ENCODE peak calls at places on chromosomes 3 and 15, in six cellular contexts. U, Z, V, A, M and C are unnamed samples.

GRCh38 chr15:41934843-41935242 is 37.5 kb downstream of the EHD4 start:
- DNase-seq in V (no peak), A (no peak), U (no peak), Z (no peak), M (no peak), C (no peak)

GRCh38 chr3:140242818-140243276 is 307.9 kb downstream of the CLSTN2 start:
- DNase-seq in M (no peak), U (no peak), Z (no peak), A (no peak), V (no peak), C (no peak)

GRCh38 chr15:45333550-45333949 is 44.8 kb downstream of the GATM start:
- DNase-seq in U (no peak), M (peak), Z (no peak), A (no peak), V (peak), C (no peak)

GRCh38 chr3:173920386-173920785 is 522.8 kb downstream of the NLGN1 start:
- DNase-seq in U (no peak), M (no peak), A (no peak), Z (no peak), V (no peak), C (no peak)

GRCh38 chr15:47475336-47475735 is 242.0 kb upstream of the SEMA6D start:
- DNase-seq in U (no peak), Z (no peak), V (no peak), M (no peak), A (no peak), C (no peak)

GRCh38 chr3:112302061-112302830 is 8.2 kb upstream of the SLC9C1 start:
- DNase-seq in U (peak), Z (no peak), V (peak), A (no peak), M (no peak), C (no peak)

GRCh38 chr15:63512148-63512547 is 7.8 kb downstream of the USP3 start:
- DNase-seq in V (no peak), A (no peak), Z (no peak), M (no peak), U (no peak), C (no peak)

GRCh38 chr3:150194513-150194912 is 213.6 kb upstream of the TSC22D2 start:
- DNase-seq in V (no peak), A (no peak), U (no peak), Z (no peak), M (no peak), C (no peak)

GRCh38 chr15:63089260-63090043 is 32.2 kb upstream of the LACTB start:
- DNase-seq in V (peak), A (peak), M (peak), Z (no peak), U (no peak), C (peak)

GRCh38 chr3:63538912-63539311 is 113.6 kb upstream of the SNTN start:
- DNase-seq in A (no peak), M (no peak), Z (no peak), U (no peak), V (no peak), C (no peak)

GRCh38 chr3:176415896-176416295 is 781.4 kb downstream of the TBL1XR1 start:
- DNase-seq in V (no peak), Z (no peak), M (no peak), A (no peak), U (no peak), C (no peak)

GRCh38 chr3:70726096-70726745 is 413.8 kb upstream of the MDFIC2 start:
- DNase-seq in M (no peak), A (no peak), U (no peak), V (no peak), Z (no peak), C (no peak)

GRCh38 chr3:137770066-137770805 is 6.1 kb downstream of the SOX14 start:
- DNase-seq in V (peak), Z (no peak), A (no peak), M (no peak), U (no peak), C (no peak)

GRCh38 chr15:87564666-87565065 is 691.9 kb downstream of the NTRK3 start:
- DNase-seq in V (no peak), U (no peak), Z (no peak), A (no peak), M (no peak), C (no peak)

GRCh38 chr15:56243117-56243773 is 434 bp downstream of the RFX7 start:
- DNase-seq in U (peak), Z (no peak), A (no peak), V (peak), M (no peak), C (peak)

GRCh38 chr3:190655933-190656332 is 142.0 kb downstream of the IL1RAP start:
- DNase-seq in A (no peak), Z (no peak), M (no peak), U (no peak), V (no peak), C (no peak)

GRCh38 chr3:188659444-188660100 is 505.6 kb downstream of the LPP start:
- DNase-seq in Z (no peak), M (no peak), A (no peak), V (no peak), U (no peak), C (no peak)

GRCh38 chr3:52696830-52697621 is 8.6 kb downstream of the GLT8D1 start:
- DNase-seq in Z (no peak), M (no peak), U (no peak), A (no peak), V (no peak), C (no peak)

GRCh38 chr3:13223574-13224237 is 150.5 kb upstream of the IQSEC1 start:
- DNase-seq in M (peak), A (no peak), U (no peak), Z (no peak), V (no peak), C (no peak)

GRCh38 chr15:97084650-97085049 is 754.1 kb downstream of the NR2F2 start:
- DNase-seq in Z (no peak), V (no peak), M (no peak), U (no peak), A (no peak), C (no peak)

GRCh38 chr3:123880998-123881561 is 3.1 kb downstream of the MYLK start:
- DNase-seq in M (peak), U (peak), V (peak), Z (no peak), A (no peak), C (peak)

GRCh38 chr3:187040637-187041361 is 98.5 kb downstream of the RPL39L start:
- DNase-seq in V (no peak), U (peak), Z (no peak), A (no peak), M (peak), C (no peak)

GRCh38 chr3:68904064-68904463 is 28.3 kb downstream of the TAFA4 start:
- DNase-seq in A (no peak), V (no peak), M (no peak), U (no peak), Z (no peak), C (no peak)

GRCh38 chr15:33551860-33552259 is 241.1 kb downstream of the RYR3 start:
- DNase-seq in A (no peak), U (no peak), V (no peak), Z (no peak), M (no peak), C (no peak)

GRCh38 chr3:192812736-192813383 is 85.5 kb upstream of the FGF12 start:
- DNase-seq in U (peak), A (no peak), Z (no peak), V (no peak), M (peak), C (peak)

GRCh38 chr3:195286115-195286872 is 15.3 kb upstream of the XXYLT1 start:
- DNase-seq in U (no peak), Z (no peak), A (no peak), M (no peak), V (no peak), C (no peak)

GRCh38 chr3:13192471-13193213 is 119.4 kb upstream of the IQSEC1 start:
- DNase-seq in A (no peak), Z (no peak), U (peak), V (peak), M (peak), C (peak)

GRCh38 chr3:141372656-141373055 is 4.4 kb downstream of the ZBTB38 start:
- DNase-seq in Z (no peak), V (no peak), A (no peak), M (no peak), U (no peak), C (no peak)

GRCh38 chr15:58447244-58448010 is 15.6 kb downstream of the LIPC start:
- DNase-seq in M (no peak), V (no peak), A (no peak), U (no peak), Z (no peak), C (no peak)

DNA sequence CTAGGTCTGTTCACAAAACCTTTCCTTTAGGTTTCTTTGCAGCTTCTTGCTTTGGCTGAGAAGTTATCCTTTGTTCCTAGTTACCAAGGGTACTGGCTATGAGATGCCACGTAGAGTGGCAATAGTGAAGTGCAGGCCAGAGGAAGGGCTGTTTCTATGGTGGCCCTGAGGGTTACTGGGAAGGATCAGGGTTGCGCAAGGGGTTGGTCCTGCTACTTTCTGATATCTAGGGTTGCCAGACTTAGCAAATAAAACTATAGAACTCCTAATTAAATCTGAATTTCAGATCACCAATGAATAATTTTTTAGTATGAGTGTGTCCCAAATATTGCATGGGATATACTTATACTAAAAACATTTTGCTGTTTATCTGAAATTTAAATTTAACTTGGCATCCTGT is 317.6 kb upstream of the CTDSPL start:
- DNase-seq in A (no peak), U (no peak), V (no peak), Z (no peak), M (no peak), C (no peak)
- TF ChIP-seq CHD2 in A (no peak), U (no peak), V (no peak), Z (no peak), M (no peak), C (no peak)

GRCh38 chr3:114420072-114420471 is 126.2 kb downstream of the TIGIT start:
- DNase-seq in Z (no peak), M (no peak), V (no peak), U (no peak), A (no peak), C (no peak)
- TF ChIP-seq CHD2 in Z (no peak), M (no peak), V (no peak), U (no peak), A (no peak), C (no peak)

DNA sequence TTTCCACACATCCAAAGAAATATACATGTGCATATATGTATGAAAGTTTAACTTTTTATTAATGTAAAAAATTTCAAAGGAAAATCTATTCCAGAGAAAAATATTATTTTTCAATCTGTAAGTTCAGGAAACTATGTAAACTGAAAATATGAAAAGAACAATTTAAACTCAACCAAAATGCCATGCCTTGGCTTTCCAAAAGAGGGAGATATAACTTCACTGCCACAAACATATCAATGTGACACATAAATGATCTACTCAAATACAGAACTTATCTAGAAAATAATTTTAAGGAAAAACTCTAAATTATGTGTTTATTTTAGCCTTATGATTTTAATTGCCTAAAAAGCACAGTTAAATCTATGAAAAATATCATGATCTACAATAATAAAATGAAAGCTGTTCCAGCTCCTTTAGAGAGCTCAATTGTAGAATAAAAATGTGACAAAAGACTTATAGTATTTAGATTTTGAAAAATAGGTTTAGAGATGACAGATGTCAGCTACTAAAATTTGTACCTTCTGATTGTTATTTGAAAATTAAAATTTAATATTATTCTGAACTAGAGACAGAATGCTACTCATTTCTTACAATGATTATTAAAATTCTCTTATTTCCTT is 94.8 kb downstream of the GBE1 start:
- DNase-seq in U (peak), A (no peak), Z (no peak), M (no peak), V (peak), C (no peak)
- TF ChIP-seq CHD2 in U (no peak), A (no peak), Z (no peak), M (no peak), V (no peak), C (no peak)

GRCh38 chr3:101312545-101312944 is 7.8 kb downstream of the IMPG2 start:
- DNase-seq in U (no peak), A (no peak), M (no peak), V (no peak), Z (no peak), C (no peak)

GRCh38 chr3:101311676-101312075 is 8.7 kb downstream of the IMPG2 start:
- DNase-seq in A (no peak), Z (no peak), V (no peak), M (no peak), U (no peak), C (no peak)

DNA sequence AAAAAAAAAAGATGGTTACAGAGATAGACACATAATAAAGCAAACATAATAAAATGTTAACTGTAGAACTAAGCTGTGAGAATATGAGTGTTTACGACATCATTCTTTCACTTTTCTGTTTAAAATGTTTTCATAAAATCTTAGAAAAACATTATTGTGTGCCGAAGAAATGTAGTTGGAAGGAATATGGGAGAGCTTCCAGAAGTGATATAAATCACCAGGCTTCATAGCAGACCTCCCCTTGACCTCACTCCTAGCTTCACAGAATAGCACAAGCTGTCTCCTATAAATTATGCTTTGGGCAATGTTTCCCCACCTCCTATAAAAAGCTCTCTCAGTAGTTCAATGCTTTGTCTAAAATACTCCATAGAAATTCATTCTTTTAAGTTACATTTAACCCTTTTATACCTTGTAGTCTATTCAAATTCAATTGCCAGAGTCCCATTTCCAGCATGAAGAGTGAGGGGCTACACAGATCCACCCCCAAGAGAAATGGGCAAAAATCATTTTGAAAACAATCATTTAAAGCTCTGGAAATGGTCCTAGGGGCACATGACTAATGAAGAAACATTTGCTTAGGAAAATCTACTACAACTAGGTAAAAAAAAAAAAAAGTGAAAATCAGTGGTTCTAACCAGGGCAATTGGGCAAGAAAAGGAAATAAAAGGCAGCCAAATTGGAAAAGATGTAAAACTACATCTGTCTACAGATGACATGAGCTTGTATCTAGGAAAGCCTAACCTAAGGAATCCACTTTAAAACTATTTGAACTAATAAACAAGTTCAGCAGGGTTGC is 9.6 kb downstream of the IMPG2 start:
- DNase-seq in Z (no peak), A (no peak), M (no peak), U (no peak), V (no peak), C (no peak)
- TF ChIP-seq CHD2 in Z (no peak), A (no peak), M (no peak), U (no peak), V (no peak), C (no peak)

GRCh38 chr3:99713440-99713839 is 75.0 kb downstream of the COL8A1 start:
- DNase-seq in M (no peak), Z (no peak), A (no peak), V (no peak), U (no peak), C (no peak)
- TF ChIP-seq CHD2 in M (no peak), Z (no peak), A (no peak), V (no peak), U (no peak), C (no peak)